ENCODE peak calls at places on chromosomes 11 and 22, in ten cellular contexts. W, O, R, C, N, K, L, V, D and A are unnamed samples.

GRCh38 chr22:48490513-48491411 is 1336.9 kb downstream of the BRD1 start:
- DNase-seq in W (no peak), O (no peak), R (no peak), C (no peak), N (no peak), K (no peak), L (no peak), V (no peak), D (no peak), A (no peak)

GRCh38 chr11:6746086-6746618 is 25.6 kb downstream of the OR2AG2 start:
- DNase-seq in W (no peak), O (no peak), R (no peak), C (peak), N (no peak), K (no peak), L (no peak), V (no peak), D (no peak), A (no peak)

GRCh38 chr11:28961726-28962125 is 853.5 kb downstream of the METTL15 start:
- DNase-seq in W (no peak), O (no peak), R (no peak), C (no peak), N (no peak), K (no peak), L (no peak), V (no peak), D (no peak), A (no peak)

GRCh38 chr11:1765871-1766718 is 2.4 kb upstream of the CTSD start:
- DNase-seq in W (peak), O (no peak), R (no peak), C (no peak), N (peak), K (peak), L (no peak), V (no peak), D (no peak), A (no peak)

GRCh38 chr11:43942651-43943356 is 367 bp downstream of the C11orf96 start:
- DNase-seq in W (no peak), O (no peak), R (no peak), C (no peak), N (no peak), K (peak), L (no peak), V (no peak), D (no peak), A (no peak)

GRCh38 chr11:17988465-17988864 is 24.4 kb downstream of the SERGEF start:
- DNase-seq in W (no peak), O (no peak), R (no peak), C (no peak), N (peak), K (no peak), L (no peak), V (no peak), D (no peak), A (no peak)

GRCh38 chr11:45794169-45794568 is 10.8 kb upstream of the SLC35C1 start:
- DNase-seq in W (no peak), O (no peak), R (no peak), C (no peak), N (no peak), K (no peak), L (no peak), V (no peak), D (no peak), A (no peak)

GRCh38 chr11:120067361-120068113 is 70.4 kb downstream of the TRIM29 start:
- DNase-seq in W (no peak), O (peak), R (no peak), C (no peak), N (no peak), K (no peak), L (no peak), V (no peak), D (no peak), A (no peak)

GRCh38 chr11:46675288-46675851 is 25.0 kb downstream of the ARHGAP1 start:
- DNase-seq in W (peak), O (peak), R (peak), C (no peak), N (peak), K (no peak), L (peak), V (no peak), D (peak), A (peak)

GRCh38 chr11:109864834-109865557 is 228.2 kb upstream of the ZC3H12C start:
- DNase-seq in W (no peak), O (no peak), R (no peak), C (no peak), N (no peak), K (no peak), L (no peak), V (no peak), D (no peak), A (no peak)

GRCh38 chr22:26431151-26431995 is 2.3 kb downstream of the ASPHD2 start:
- DNase-seq in W (no peak), O (no peak), R (no peak), C (no peak), N (no peak), K (no peak), L (no peak), V (no peak), D (no peak), A (no peak)

GRCh38 chr11:103091441-103091809 is 535 bp downstream of the DCUN1D5 start:
- DNase-seq in W (peak), O (no peak), R (no peak), C (peak), N (peak), K (peak), L (peak), V (no peak), D (peak), A (peak)

GRCh38 chr22:38454361-38455062 is 487 bp downstream of the KCNJ4 start:
- DNase-seq in W (no peak), O (no peak), R (no peak), C (no peak), N (no peak), K (no peak), L (no peak), V (no peak), D (no peak), A (no peak)

GRCh38 chr11:76153609-76153949 is 52.7 kb downstream of the WNT11 start:
- DNase-seq in W (peak), O (no peak), R (no peak), C (no peak), N (no peak), K (no peak), L (peak), V (no peak), D (no peak), A (no peak)

GRCh38 chr11:69636512-69636866 is 4.5 kb upstream of the CCND1 start:
- DNase-seq in W (peak), O (no peak), R (peak), C (peak), N (peak), K (no peak), L (no peak), V (peak), D (no peak), A (no peak)

GRCh38 chr22:30307026-30307574 is 17.8 kb upstream of the CASTOR1 start:
- DNase-seq in W (no peak), O (no peak), R (no peak), C (no peak), N (no peak), K (no peak), L (no peak), V (no peak), D (no peak), A (peak)

GRCh38 chr22:30305906-30306628 is 16.8 kb upstream of the CASTOR1 start:
- DNase-seq in W (no peak), O (no peak), R (no peak), C (no peak), N (no peak), K (peak), L (no peak), V (no peak), D (no peak), A (no peak)

GRCh38 chr22:30308518-30309230 is 18.1 kb downstream of the TBC1D10A start:
- DNase-seq in W (no peak), O (no peak), R (no peak), C (no peak), N (no peak), K (peak), L (no peak), V (no peak), D (no peak), A (no peak)

GRCh38 chr22:30306629-30307016 is 17.3 kb upstream of the CASTOR1 start:
- DNase-seq in W (no peak), O (no peak), R (no peak), C (no peak), N (no peak), K (no peak), L (no peak), V (no peak), D (no peak), A (no peak)

GRCh38 chr22:30308096-30308495 is 18.6 kb downstream of the TBC1D10A start:
- DNase-seq in W (no peak), O (no peak), R (no peak), C (no peak), N (no peak), K (no peak), L (no peak), V (no peak), D (no peak), A (no peak)
- H3K27ac ChIP-seq in W (peak), O (peak), R (no peak), C (no peak), N (peak), K (no peak), L (no peak), V (no peak), D (no peak), A (peak)

GRCh38 chr22:41949297-41949965 is 2.5 kb upstream of the CENPM start:
- DNase-seq in W (no peak), O (no peak), R (no peak), C (no peak), N (no peak), K (no peak), L (no peak), V (no peak), D (no peak), A (no peak)

GRCh38 chr22:41947181-41948080 is 479 bp upstream of the CENPM start:
- DNase-seq in W (no peak), O (no peak), R (no peak), C (no peak), N (no peak), K (peak), L (no peak), V (no peak), D (no peak), A (no peak)

GRCh38 chr22:41948142-41948541 is 1.2 kb upstream of the CENPM start:
- DNase-seq in W (no peak), O (no peak), R (no peak), C (no peak), N (no peak), K (no peak), L (peak), V (no peak), D (no peak), A (no peak)

GRCh38 chr22:41943661-41944209 is 3.2 kb downstream of the CENPM start:
- DNase-seq in W (no peak), O (no peak), R (no peak), C (no peak), N (no peak), K (no peak), L (no peak), V (no peak), D (no peak), A (no peak)

GRCh38 chr22:41946360-41947180 is at the start of gene CENPM:
- DNase-seq in W (peak), O (peak), R (peak), C (peak), N (peak), K (peak), L (peak), V (peak), D (peak), A (peak)
- TF ChIP-seq CTCF in W (peak), O (no peak), R (peak), C (no peak), N (no peak), K (peak), L (peak), V (peak), D (no peak), A (no peak)

DNA sequence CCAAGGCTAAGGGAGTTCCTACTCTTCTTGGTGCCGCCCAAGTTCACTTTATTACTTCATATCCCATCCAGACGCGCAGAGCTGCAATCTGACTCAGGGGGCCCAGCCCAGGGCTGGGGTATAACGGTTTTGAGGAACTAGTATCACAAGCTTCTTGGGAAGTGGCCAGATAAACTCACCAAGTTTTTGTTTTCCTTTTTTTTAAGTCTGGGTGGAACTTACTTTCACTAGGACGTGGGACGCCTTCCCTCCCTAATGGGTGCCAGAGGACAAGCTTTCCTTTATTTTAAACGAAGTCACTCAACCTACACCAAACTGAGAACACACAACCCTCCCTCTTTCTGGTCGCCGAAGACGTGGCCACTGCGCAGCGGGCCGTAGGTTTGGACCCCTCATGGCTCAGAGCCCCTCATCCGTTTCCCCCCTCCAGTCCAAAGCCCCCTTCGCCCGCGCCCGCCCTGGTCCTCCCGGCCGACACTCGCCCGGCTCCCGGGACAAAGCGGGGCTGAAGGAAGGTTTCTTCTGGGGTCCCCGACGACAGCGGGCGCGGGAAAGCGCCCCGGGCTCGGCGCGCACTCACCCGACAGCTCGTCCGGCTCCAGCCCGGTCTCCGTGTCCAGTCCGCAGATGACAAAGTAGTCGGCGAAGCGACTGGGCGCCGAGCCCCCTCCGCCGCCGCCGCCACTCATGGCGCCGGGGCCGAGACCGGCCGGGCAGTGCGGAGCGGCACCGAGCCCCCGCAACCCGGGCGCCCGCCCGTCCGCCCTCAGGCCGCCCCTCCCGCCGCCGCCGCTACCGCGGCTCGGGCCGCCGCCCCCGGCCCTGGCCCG is 554 bp downstream of the DENND5A start:
- DNase-seq in W (peak), O (peak), R (peak), C (peak), N (peak), K (peak), L (no peak), V (no peak), D (peak), A (peak)
- TF ChIP-seq POLR2A in W (peak), O (no peak), R (no peak), C (peak), N (peak), K (no peak), L (no peak), V (no peak), D (peak), A (no peak)

DNA sequence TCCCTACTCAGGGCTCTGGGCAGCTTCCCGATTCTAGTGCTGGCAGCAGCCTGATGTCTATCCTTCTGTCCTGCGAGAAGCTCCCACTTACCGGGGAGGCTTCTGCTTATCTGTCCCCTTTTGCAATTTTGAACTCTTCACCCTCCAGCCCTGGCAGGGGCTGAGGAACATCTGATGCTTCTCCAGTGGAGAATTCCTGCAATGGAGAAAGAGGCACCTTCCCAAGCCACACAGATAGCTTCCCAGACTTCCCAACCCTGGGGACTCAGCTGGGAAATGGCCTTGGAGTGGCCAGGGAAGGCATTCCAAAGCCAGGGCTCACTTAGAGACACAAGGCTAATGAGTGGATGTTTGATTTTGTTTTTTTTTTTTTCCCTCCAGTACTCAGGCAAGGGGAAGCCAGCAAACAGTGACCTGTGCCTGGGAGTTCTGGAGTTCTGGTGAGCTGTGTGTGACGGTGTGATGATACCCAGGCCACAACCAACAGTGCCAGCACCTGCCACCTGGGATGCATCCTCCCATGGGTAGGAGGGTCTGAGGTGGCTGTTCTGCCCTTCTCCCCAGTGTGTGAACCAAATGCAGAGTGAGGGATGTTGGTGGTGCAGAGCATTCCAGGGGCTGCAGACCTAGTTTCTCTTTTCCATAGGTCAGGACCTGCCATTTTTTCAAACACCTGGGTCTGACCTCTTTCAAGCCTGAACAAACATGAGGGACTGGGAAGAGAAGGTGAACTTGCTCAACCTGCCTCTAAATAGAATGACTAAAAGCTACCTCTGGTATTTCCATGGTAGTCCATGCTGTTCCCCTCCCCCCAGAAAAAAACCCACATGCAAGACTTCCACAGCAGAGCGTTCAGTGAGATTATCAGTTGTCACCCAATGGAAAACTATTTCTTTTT is 95.1 kb downstream of the CCDC81 start:
- DNase-seq in W (no peak), O (no peak), R (no peak), C (no peak), N (peak), K (no peak), L (peak), V (no peak), D (no peak), A (no peak)
- H3K27ac ChIP-seq in W (peak), O (no peak), R (no peak), C (no peak), N (no peak), K (no peak), L (no peak), V (no peak), D (no peak), A (no peak)

GRCh38 chr11:131579932-131580387 is 209.5 kb downstream of the NTM start:
- DNase-seq in W (peak), O (no peak), R (peak), C (no peak), N (peak), K (peak), L (peak), V (no peak), D (no peak), A (no peak)
- TF ChIP-seq CTCF in W (peak), O (no peak), R (no peak), C (peak), N (no peak), K (peak), L (peak), V (no peak), D (peak), A (peak)

DNA sequence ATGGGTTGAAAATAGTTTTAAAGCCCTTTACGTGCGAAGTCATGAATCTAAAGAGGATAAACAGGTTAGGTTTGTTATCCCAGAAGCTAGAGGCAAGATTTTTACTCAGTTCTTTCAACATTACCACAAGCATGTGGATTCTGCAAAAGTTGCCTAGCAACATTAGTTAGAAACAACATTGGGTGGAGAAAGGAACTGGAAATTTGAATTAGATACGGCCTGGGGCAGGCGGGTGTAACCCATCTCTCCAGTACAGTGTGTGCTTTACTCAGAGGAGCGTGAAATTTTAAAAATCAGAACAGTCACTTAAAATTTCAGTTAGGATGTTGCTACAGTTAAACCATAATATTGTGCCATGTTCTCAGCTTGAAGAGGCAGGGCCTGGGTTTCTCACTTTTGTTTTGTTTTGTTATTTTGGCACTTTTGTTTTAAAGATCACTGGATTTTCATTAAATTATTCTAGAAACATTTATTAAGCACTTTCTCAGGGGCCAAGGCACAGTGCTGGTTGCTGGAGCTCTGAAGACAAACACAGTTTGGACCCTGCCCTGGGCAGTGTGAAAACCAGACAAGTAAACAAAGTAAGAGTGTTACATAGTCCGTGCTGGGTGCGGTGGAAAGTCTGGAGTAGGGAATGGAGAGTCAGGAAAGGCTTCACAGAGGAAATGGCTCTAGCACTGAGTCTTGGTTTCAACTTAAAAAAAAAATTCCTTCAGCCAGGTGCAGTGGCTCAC is 4.4 kb upstream of the WEE1 start:
- DNase-seq in W (no peak), O (no peak), R (peak), C (peak), N (peak), K (peak), L (peak), V (peak), D (no peak), A (peak)
- TF ChIP-seq POLR2A in W (no peak), O (no peak), R (no peak), C (peak), N (peak), K (no peak), L (peak), V (no peak), D (peak), A (peak)

DNA sequence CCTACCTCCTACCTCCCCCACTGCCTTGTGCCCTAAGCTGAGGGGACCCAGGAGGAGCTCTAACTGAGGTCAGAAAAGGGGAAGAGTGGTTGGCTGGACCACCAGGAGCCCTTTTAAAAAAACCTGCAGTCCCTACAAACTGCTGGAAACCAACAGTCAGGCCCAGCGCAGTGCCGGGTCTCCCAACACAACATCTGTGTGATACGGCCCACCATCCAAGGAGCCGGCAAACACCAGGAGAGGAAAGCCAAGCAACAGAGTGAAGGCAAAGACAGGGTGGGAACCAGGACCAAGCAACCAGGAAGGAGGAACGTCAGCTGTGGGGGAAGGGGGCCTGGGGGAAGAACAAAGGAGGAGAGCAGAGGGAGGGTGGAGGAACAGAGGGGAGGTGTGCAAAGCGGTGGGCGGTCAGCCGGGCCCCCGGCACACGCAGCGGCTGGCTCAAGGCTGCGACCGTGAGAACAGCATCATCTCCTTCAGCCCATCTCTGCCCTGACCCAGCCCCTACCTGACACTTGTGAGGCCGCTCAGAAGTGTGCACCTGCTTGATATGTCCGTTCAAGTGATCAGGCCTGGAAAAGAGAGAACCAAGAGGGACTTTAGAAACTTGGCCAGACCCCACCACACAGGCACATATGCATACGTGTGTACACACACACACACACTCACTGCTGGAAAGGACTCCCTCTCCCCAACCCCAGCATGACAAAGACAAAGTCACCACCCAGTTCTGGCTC is 3.6 kb downstream of the PATZ1 start:
- DNase-seq in W (no peak), O (no peak), R (no peak), C (no peak), N (peak), K (no peak), L (no peak), V (no peak), D (no peak), A (no peak)
- H3K27ac ChIP-seq in W (no peak), O (peak), R (peak), C (no peak), N (peak), K (no peak), L (peak), V (peak), D (no peak), A (peak)